ENCODE peak calls at places on chromosomes 7 and 10, in five cellular contexts. One of them, this sample, is unnamed.

GRCh38 chr10:31929260-31929985 is 792 bp upstream of the ARHGAP12 start:
- DNase-seq in SK-N-SH: no peak
- DNase-seq in H9: peak
- DNase-seq in IMR-90: no peak
- DNase-seq in neural progenitor cell: peak
- DNase-seq in this sample: peak

GRCh38 chr10:103716206-103717160 is 138.9 kb downstream of the SH3PXD2A start:
- DNase-seq in SK-N-SH: no peak
- DNase-seq in IMR-90: no peak
- DNase-seq in H9: no peak
- DNase-seq in neural progenitor cell: no peak
- DNase-seq in this sample: no peak

GRCh38 chr10:131876021-131876420 is 24.8 kb upstream of the PPP2R2D start:
- DNase-seq in H9: peak
- DNase-seq in SK-N-SH: no peak
- DNase-seq in neural progenitor cell: no peak
- DNase-seq in IMR-90: no peak
- DNase-seq in this sample: no peak

GRCh38 chr7:158066085-158066484 is 521.5 kb downstream of the PTPRN2 start:
- DNase-seq in SK-N-SH: no peak
- DNase-seq in IMR-90: no peak
- DNase-seq in neural progenitor cell: no peak
- DNase-seq in H9: no peak
- DNase-seq in this sample: no peak

GRCh38 chr7:140093375-140093774 is 30.6 kb upstream of the PARP12 start:
- DNase-seq in neural progenitor cell: no peak
- DNase-seq in IMR-90: no peak
- DNase-seq in H9: no peak
- DNase-seq in SK-N-SH: no peak
- DNase-seq in this sample: no peak

GRCh38 chr10:88493676-88494483 is 89.2 kb downstream of the RNLS start:
- DNase-seq in H9: no peak
- DNase-seq in IMR-90: peak
- DNase-seq in SK-N-SH: no peak
- DNase-seq in neural progenitor cell: no peak
- DNase-seq in this sample: no peak

GRCh38 chr7:43511029-43511428 is 71.9 kb upstream of the STK17A start:
- DNase-seq in IMR-90: no peak
- DNase-seq in SK-N-SH: no peak
- DNase-seq in H9: peak
- DNase-seq in neural progenitor cell: peak
- DNase-seq in this sample: no peak

GRCh38 chr10:31479752-31480151 is 160.7 kb downstream of the ZEB1 start:
- DNase-seq in SK-N-SH: no peak
- DNase-seq in H9: no peak
- DNase-seq in neural progenitor cell: no peak
- DNase-seq in IMR-90: peak
- DNase-seq in this sample: peak

GRCh38 chr7:16644624-16644986 is 949 bp downstream of the ANKMY2 start:
- DNase-seq in SK-N-SH: no peak
- DNase-seq in H9: no peak
- DNase-seq in neural progenitor cell: peak
- DNase-seq in IMR-90: peak
- DNase-seq in this sample: peak

GRCh38 chr7:106418526-106418925 is 133.7 kb upstream of the NAMPT start:
- DNase-seq in H9: no peak
- DNase-seq in IMR-90: peak
- DNase-seq in neural progenitor cell: no peak
- DNase-seq in SK-N-SH: no peak
- DNase-seq in this sample: no peak

GRCh38 chr10:75466016-75466415 is 34.6 kb downstream of the LRMDA start:
- DNase-seq in IMR-90: no peak
- DNase-seq in neural progenitor cell: no peak
- DNase-seq in H9: no peak
- DNase-seq in SK-N-SH: no peak
- DNase-seq in this sample: no peak

GRCh38 chr10:75466886-75467285 is 35.5 kb downstream of the LRMDA start:
- DNase-seq in neural progenitor cell: no peak
- DNase-seq in IMR-90: no peak
- DNase-seq in H9: no peak
- DNase-seq in SK-N-SH: no peak
- DNase-seq in this sample: no peak

GRCh38 chr10:75465110-75465509 is 33.7 kb downstream of the LRMDA start:
- DNase-seq in IMR-90: no peak
- DNase-seq in neural progenitor cell: no peak
- DNase-seq in SK-N-SH: no peak
- DNase-seq in H9: no peak
- DNase-seq in this sample: no peak

GRCh38 chr10:75462865-75463264 is 31.4 kb downstream of the LRMDA start:
- DNase-seq in SK-N-SH: no peak
- DNase-seq in H9: peak
- DNase-seq in neural progenitor cell: no peak
- DNase-seq in IMR-90: no peak
- DNase-seq in this sample: no peak

GRCh38 chr10:75464478-75465090 is 33.2 kb downstream of the LRMDA start:
- DNase-seq in H9: no peak
- DNase-seq in IMR-90: no peak
- DNase-seq in neural progenitor cell: no peak
- DNase-seq in SK-N-SH: no peak
- DNase-seq in this sample: no peak
- H2AFZ ChIP-seq in H9: no peak
- H2AFZ ChIP-seq in IMR-90: no peak
- H2AFZ ChIP-seq in neural progenitor cell: peak
- H2AFZ ChIP-seq in SK-N-SH: peak
- H2AFZ ChIP-seq in this sample: no peak

DNA sequence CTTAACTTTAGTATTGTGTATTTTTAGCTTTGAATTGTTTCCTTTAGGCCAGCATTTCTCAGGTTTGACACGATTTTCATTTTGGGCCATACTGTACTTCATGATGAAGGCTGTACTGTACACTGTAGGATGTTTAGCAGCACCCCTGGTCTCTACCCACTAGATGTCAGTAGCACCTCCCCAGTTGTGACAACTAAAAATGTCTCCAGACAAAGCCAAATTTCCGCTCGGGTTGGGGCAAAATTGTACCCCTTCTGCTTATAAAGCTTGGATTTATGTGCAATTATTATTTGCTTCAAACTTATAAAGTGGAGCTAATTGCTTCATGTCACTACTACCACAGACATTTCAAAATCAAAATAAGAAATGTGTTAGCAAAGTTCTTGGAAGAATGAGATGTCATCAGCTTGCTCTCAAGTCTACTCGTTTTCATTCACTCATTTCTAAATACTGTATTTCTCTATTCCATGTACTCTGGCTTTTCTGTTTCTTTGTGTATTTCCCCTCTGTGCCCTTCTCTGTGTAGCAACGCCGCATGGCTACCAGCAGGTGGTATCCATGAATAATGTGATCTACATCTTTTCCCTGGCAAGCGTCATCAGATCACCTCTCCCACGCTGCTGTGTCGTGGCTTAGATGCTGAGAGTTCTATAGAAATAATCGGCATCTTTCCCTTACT is 47.7 kb upstream of the CALCR start:
- DNase-seq in IMR-90: peak
- DNase-seq in neural progenitor cell: peak
- DNase-seq in SK-N-SH: peak
- DNase-seq in H9: peak
- DNase-seq in this sample: peak
- H3K4me2 ChIP-seq in IMR-90: no peak
- H3K4me2 ChIP-seq in neural progenitor cell: peak
- H3K4me2 ChIP-seq in SK-N-SH: no peak
- H3K4me2 ChIP-seq in H9: peak
- H3K4me2 ChIP-seq in this sample: peak

GRCh38 chr10:102117391-102118159 is 2.6 kb downstream of the LDB1 start:
- DNase-seq in neural progenitor cell: peak
- DNase-seq in SK-N-SH: peak
- DNase-seq in H9: peak
- DNase-seq in IMR-90: peak
- DNase-seq in this sample: no peak
- H2AFZ ChIP-seq in neural progenitor cell: no peak
- H2AFZ ChIP-seq in SK-N-SH: no peak
- H2AFZ ChIP-seq in H9: no peak
- H2AFZ ChIP-seq in IMR-90: peak
- H2AFZ ChIP-seq in this sample: no peak

GRCh38 chr10:124646483-124647352 is 97.5 kb downstream of the FAM53B start:
- DNase-seq in H9: no peak
- DNase-seq in neural progenitor cell: no peak
- DNase-seq in SK-N-SH: peak
- DNase-seq in IMR-90: peak
- DNase-seq in this sample: no peak
- H3K4me2 ChIP-seq in H9: no peak
- H3K4me2 ChIP-seq in neural progenitor cell: no peak
- H3K4me2 ChIP-seq in SK-N-SH: peak
- H3K4me2 ChIP-seq in IMR-90: no peak
- H3K4me2 ChIP-seq in this sample: no peak

GRCh38 chr10:8058274-8059111 is 4.0 kb downstream of the GATA3 start:
- DNase-seq in neural progenitor cell: no peak
- DNase-seq in IMR-90: no peak
- DNase-seq in H9: peak
- DNase-seq in SK-N-SH: no peak
- DNase-seq in this sample: no peak
- H2AFZ ChIP-seq in neural progenitor cell: no peak
- H2AFZ ChIP-seq in IMR-90: no peak
- H2AFZ ChIP-seq in H9: no peak
- H2AFZ ChIP-seq in SK-N-SH: no peak
- H2AFZ ChIP-seq in this sample: no peak

GRCh38 chr10:17805921-17806577 is 3.1 kb upstream of the MRC1 start:
- DNase-seq in SK-N-SH: no peak
- DNase-seq in H9: no peak
- DNase-seq in neural progenitor cell: peak
- DNase-seq in IMR-90: no peak
- DNase-seq in this sample: no peak
- H3K4me2 ChIP-seq in SK-N-SH: no peak
- H3K4me2 ChIP-seq in H9: no peak
- H3K4me2 ChIP-seq in neural progenitor cell: no peak
- H3K4me2 ChIP-seq in IMR-90: no peak
- H3K4me2 ChIP-seq in this sample: no peak

DNA sequence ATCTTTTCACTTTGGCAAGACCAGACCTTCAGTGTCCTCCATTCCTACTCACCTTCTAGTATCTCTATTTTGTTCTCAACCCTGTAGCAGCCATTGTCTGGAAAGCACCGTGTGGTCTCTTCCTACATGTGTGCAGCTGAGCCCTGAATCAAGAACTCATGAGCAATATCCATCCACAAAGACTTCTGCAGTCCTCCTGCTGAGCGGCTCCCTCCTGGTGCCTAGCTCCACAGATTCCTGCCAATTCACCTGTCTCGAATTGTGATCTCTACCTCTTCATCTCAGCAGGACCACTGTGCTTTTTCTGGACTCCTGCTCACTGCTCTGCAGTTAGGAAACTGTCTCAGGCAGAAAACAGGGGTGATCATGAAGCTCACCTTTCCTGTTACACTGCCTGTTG is 118.8 kb downstream of the RELN start:
- DNase-seq in SK-N-SH: no peak
- DNase-seq in IMR-90: no peak
- DNase-seq in H9: no peak
- DNase-seq in neural progenitor cell: no peak
- DNase-seq in this sample: no peak
- H2AFZ ChIP-seq in SK-N-SH: no peak
- H2AFZ ChIP-seq in IMR-90: no peak
- H2AFZ ChIP-seq in H9: no peak
- H2AFZ ChIP-seq in neural progenitor cell: no peak
- H2AFZ ChIP-seq in this sample: no peak

DNA sequence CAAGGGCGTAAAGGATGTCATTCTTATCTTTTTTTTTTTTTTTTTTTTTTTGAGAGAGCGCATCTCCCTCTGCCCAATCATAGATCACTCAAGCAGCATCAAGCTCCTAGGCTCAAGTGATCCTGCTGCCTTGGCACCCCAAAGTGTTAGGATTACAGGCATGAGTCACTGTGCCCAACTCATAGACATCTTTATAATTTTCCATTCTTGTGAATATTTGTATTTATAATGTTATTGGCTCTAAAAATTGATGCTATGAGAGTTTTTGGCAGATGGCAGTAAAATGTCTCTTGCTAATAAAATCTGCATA is 128.7 kb downstream of the AKR1D1 start:
- DNase-seq in H9: no peak
- DNase-seq in IMR-90: no peak
- DNase-seq in neural progenitor cell: no peak
- DNase-seq in SK-N-SH: no peak
- DNase-seq in this sample: no peak
- H3K4me2 ChIP-seq in H9: no peak
- H3K4me2 ChIP-seq in IMR-90: no peak
- H3K4me2 ChIP-seq in neural progenitor cell: peak
- H3K4me2 ChIP-seq in SK-N-SH: no peak
- H3K4me2 ChIP-seq in this sample: no peak

GRCh38 chr7:31134246-31135188 is 82.4 kb downstream of the ADCYAP1R1 start:
- DNase-seq in SK-N-SH: peak
- DNase-seq in neural progenitor cell: peak
- DNase-seq in IMR-90: peak
- DNase-seq in H9: peak
- DNase-seq in this sample: peak
- H2AFZ ChIP-seq in SK-N-SH: peak
- H2AFZ ChIP-seq in neural progenitor cell: peak
- H2AFZ ChIP-seq in IMR-90: peak
- H2AFZ ChIP-seq in H9: no peak
- H2AFZ ChIP-seq in this sample: peak

DNA sequence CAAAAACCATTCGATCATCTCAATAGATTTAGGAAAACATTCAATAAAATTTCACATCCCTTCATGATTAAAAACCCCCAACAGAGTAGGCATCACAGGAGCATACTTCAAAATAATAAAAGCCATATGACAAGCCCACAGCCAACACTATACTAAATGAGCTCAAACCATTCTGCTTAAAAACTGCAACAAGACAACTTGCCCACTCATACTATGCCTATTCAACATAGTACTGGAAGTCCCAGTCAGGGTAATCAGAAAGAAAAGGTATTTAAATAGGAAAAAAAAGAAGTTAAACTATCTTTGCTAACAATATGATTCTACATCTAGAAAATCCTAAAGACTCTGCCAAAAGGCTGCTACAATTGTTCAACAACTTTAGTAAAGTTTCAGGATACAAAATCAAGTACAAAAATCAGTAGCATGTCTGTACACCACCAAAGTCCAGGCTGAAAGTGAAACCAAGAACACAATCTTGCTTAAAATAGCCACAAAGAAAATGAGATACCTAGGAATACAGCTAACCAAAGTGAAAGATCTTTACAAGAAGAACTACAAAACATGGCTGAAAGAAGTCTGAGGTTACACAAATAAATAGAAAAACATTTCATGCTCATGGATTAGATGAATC is 882.6 kb downstream of the GRM8 start:
- DNase-seq in neural progenitor cell: no peak
- DNase-seq in SK-N-SH: no peak
- DNase-seq in IMR-90: no peak
- DNase-seq in H9: no peak
- DNase-seq in this sample: peak
- H3K4me2 ChIP-seq in neural progenitor cell: no peak
- H3K4me2 ChIP-seq in SK-N-SH: no peak
- H3K4me2 ChIP-seq in IMR-90: no peak
- H3K4me2 ChIP-seq in H9: no peak
- H3K4me2 ChIP-seq in this sample: peak